ENCODE peak calls at places on chromosomes 7 and 10, in four cellular contexts. H is head of caudate nucleus; Y is activated effector memory CD4-positive, alpha-beta T cell treated with anti-CD3 and anti-CD28 coated beads, Interleukin-2, amount 50 U/mL, for 16 hours; R is progenitor cell of endocrine pancreas. E is an unnamed sample.
A peak's percentile ranks its signal among the peaks of the same experiment; 100 is the strongest.

GRCh38 chr10:75773139-75773801 is 341.8 kb downstream of the LRMDA start:
- DNase-seq in R (no peak), H (no peak), Y (no peak), E (no peak)

GRCh38 chr7:3579638-3580219 is 278.7 kb downstream of the SDK1 start:
- DNase-seq in Y (no peak), R (no peak), H (no peak), E (no peak)

GRCh38 chr7:107857541-107857912 is 33.5 kb upstream of the DLD start:
- DNase-seq in Y (no peak), H (no peak), R (no peak), E (no peak)

GRCh38 chr10:110600487-110601101 is 33.1 kb downstream of the SMC3 start:
- DNase-seq in R (peak; percentile 23), Y (no peak), H (no peak), E (no peak)

GRCh38 chr7:27723086-27723485 is 16.9 kb upstream of the TAX1BP1 start:
- DNase-seq in H (no peak), R (no peak), Y (no peak), E (no peak)

GRCh38 chr7:4731803-4732202 is 43.6 kb upstream of the AP5Z1 start:
- DNase-seq in H (no peak), R (no peak), Y (no peak), E (no peak)

GRCh38 chr10:99370993-99371392 is 41.8 kb downstream of the CNNM1 start:
- DNase-seq in Y (no peak), R (no peak), H (no peak), E (no peak)

GRCh38 chr10:43461950-43462349 is 25.0 kb downstream of the ZNF487 start:
- DNase-seq in Y (no peak), R (no peak), H (no peak), E (no peak)

GRCh38 chr10:49759787-49760551 is 2.2 kb downstream of the OGDHL start:
- DNase-seq in R (no peak), H (no peak), Y (no peak), E (no peak)

GRCh38 chr7:14841850-14842249 is 60.7 kb downstream of the DGKB start:
- DNase-seq in R (no peak), H (no peak), Y (no peak), E (no peak)

GRCh38 chr10:124032982-124033886 is 60.2 kb downstream of the CHST15 start:
- DNase-seq in R (no peak), H (no peak), Y (no peak), E (no peak)

GRCh38 chr7:112937651-112938390 is 147.6 kb upstream of the TMEM168 start:
- DNase-seq in Y (no peak), H (no peak), R (no peak), E (no peak)

GRCh38 chr7:2508327-2509231 is 11.0 kb upstream of the LFNG start:
- DNase-seq in Y (peak; percentile 89), H (no peak), R (no peak), E (no peak)

GRCh38 chr10:122782911-122783310 is 62.7 kb downstream of the CUZD1 start:
- DNase-seq in Y (no peak), R (no peak), H (peak; percentile 46), E (no peak)

GRCh38 chr7:132547806-132548205 is 28.5 kb downstream of the PLXNA4 start:
- DNase-seq in H (no peak), R (no peak), Y (no peak), E (no peak)

GRCh38 chr10:100825946-100826660 is 80.7 kb downstream of the PAX2 start:
- DNase-seq in Y (no peak), H (no peak), R (no peak), E (no peak)

GRCh38 chr7:4013793-4014192 is 668.3 kb upstream of the FOXK1 start:
- DNase-seq in H (no peak), Y (no peak), R (no peak), E (peak; percentile 69)

GRCh38 chr7:116236020-116236630 is 25.8 kb downstream of the TES start:
- DNase-seq in H (peak; percentile 30), Y (peak; percentile 75), R (no peak), E (no peak)

GRCh38 chr10:22997102-22997501 is 69.2 kb downstream of the ARMC3 start:
- DNase-seq in Y (no peak), H (no peak), R (no peak), E (no peak)

GRCh38 chr7:74412061-74412460 is 41.6 kb upstream of the GTF2IRD1 start:
- DNase-seq in H (no peak), Y (no peak), R (no peak), E (no peak)

GRCh38 chr10:58517071-58517470 is 4.4 kb downstream of the BICC1 start:
- DNase-seq in R (no peak), Y (no peak), H (no peak), E (no peak)

GRCh38 chr10:131398166-131398565 is 86.6 kb upstream of the TCERG1L start:
- DNase-seq in R (no peak), H (no peak), Y (peak; percentile 8), E (no peak)

GRCh38 chr7:46839651-46840050 is 742.3 kb downstream of the TNS3 start:
- DNase-seq in H (no peak), R (no peak), Y (no peak), E (no peak)

GRCh38 chr10:58662314-58662713 is 149.6 kb downstream of the BICC1 start:
- DNase-seq in R (no peak), H (no peak), Y (no peak), E (no peak)